ENCODE peak calls at places on chromosomes 11 and 22, in ten cellular contexts. S is AG09309; M is lung; V is dorsolateral prefrontal cortex; N is kidney epithelial cell; R is cardiac fibroblast; H is A549; Z is left ventricle myocardium inferior; E is H7; Y is CD8-positive, alpha-beta memory T cell. I is an unnamed sample.

GRCh38 chr22:19927696-19928095 is 13.9 kb upstream of the COMT start:
- DNase-seq in H (no peak), Z (no peak), Y (no peak), R (no peak), M (no peak), E (no peak), S (no peak), V (no peak), N (no peak), I (no peak)

GRCh38 chr11:33214187-33214586 is 43.0 kb upstream of the HIPK3 start:
- DNase-seq in N (no peak), R (peak; percentile 31), Z (no peak), V (no peak), S (no peak), E (no peak), M (no peak), H (no peak), Y (no peak), I (no peak)

GRCh38 chr22:25021976-25022711 is 69.6 kb downstream of the KIAA1671 start:
- DNase-seq in R (no peak), S (no peak), H (no peak), Y (no peak), M (no peak), V (no peak), E (no peak), Z (peak; percentile 44), N (no peak), I (no peak)

GRCh38 chr22:20508815-20509271 is 1.4 kb downstream of the MED15 start:
- DNase-seq in R (no peak), Z (no peak), M (no peak), H (no peak), V (no peak), Y (no peak), N (no peak), S (no peak), E (no peak), I (no peak)

GRCh38 chr22:44304354-44304753 is 8.4 kb downstream of the SHISAL1 start:
- DNase-seq in S (peak; percentile 18), Z (no peak), E (peak; percentile 64), M (no peak), V (no peak), H (no peak), N (no peak), Y (no peak), R (peak; percentile 18), I (no peak)

GRCh38 chr11:17611049-17611448 is 64.0 kb downstream of the OTOG start:
- DNase-seq in Y (no peak), E (peak; percentile 32), S (no peak), H (no peak), M (no peak), N (no peak), V (no peak), Z (no peak), R (no peak), I (no peak)

GRCh38 chr11:95821640-95822039 is 31.3 kb downstream of the CEP57 start:
- DNase-seq in E (no peak), R (peak; percentile 55), S (peak; percentile 37), N (no peak), V (no peak), M (no peak), Y (no peak), H (no peak), Z (no peak), I (no peak)

GRCh38 chr11:10792385-10793068 is 16.2 kb downstream of the EIF4G2 start:
- DNase-seq in Y (peak; percentile 79), V (peak; percentile 69), E (peak; percentile 95), Z (peak; percentile 87), N (peak; percentile 26), H (peak; percentile 86), S (no peak), R (peak; percentile 73), M (peak; percentile 92), I (no peak)

GRCh38 chr11:105269862-105270261 is 130.3 kb upstream of the CARD18 start:
- DNase-seq in Z (no peak), N (no peak), R (no peak), Y (no peak), H (no peak), M (no peak), S (no peak), V (no peak), E (no peak), I (no peak)

GRCh38 chr11:105273660-105274280 is 134.2 kb upstream of the CARD18 start:
- DNase-seq in V (no peak), N (no peak), H (no peak), Z (no peak), Y (no peak), R (no peak), S (no peak), E (no peak), M (no peak), I (no peak)

GRCh38 chr11:105265859-105266258 is 126.3 kb upstream of the CARD18 start:
- DNase-seq in M (no peak), H (no peak), S (no peak), Y (no peak), E (no peak), R (peak; percentile 68), Z (no peak), N (no peak), V (no peak), I (no peak)

GRCh38 chr11:105268404-105269062 is 129.0 kb upstream of the CARD18 start:
- DNase-seq in R (no peak), Z (no peak), Y (no peak), S (no peak), V (no peak), M (no peak), E (no peak), H (no peak), N (no peak), I (no peak)
- H3K4me3 ChIP-seq in R (no peak overlapping the region), Z (peak overlapping the region; percentile 31), Y (no peak overlapping the region), S (no peak overlapping the region), V (no peak overlapping the region), M (no peak overlapping the region), E (no peak overlapping the region), H (no peak overlapping the region), N (no peak overlapping the region), I (no peak overlapping the region)

GRCh38 chr11:75558939-75559843 is 2.9 kb upstream of the SERPINH1 start:
- DNase-seq in Y (no peak), E (peak; percentile 60), S (no peak), H (no peak), M (peak; percentile 81), Z (no peak), R (peak; percentile 70), V (no peak), N (no peak), I (no peak)
- H3K4me3 ChIP-seq in Y (no peak overlapping the region), E (no peak overlapping the region), S (peak overlapping the region; percentile 26), H (no peak overlapping the region), M (no peak overlapping the region), Z (peak overlapping the region; percentile 41), R (peak overlapping the region; percentile 18), V (no peak overlapping the region), N (no peak overlapping the region), I (no peak overlapping the region)

DNA sequence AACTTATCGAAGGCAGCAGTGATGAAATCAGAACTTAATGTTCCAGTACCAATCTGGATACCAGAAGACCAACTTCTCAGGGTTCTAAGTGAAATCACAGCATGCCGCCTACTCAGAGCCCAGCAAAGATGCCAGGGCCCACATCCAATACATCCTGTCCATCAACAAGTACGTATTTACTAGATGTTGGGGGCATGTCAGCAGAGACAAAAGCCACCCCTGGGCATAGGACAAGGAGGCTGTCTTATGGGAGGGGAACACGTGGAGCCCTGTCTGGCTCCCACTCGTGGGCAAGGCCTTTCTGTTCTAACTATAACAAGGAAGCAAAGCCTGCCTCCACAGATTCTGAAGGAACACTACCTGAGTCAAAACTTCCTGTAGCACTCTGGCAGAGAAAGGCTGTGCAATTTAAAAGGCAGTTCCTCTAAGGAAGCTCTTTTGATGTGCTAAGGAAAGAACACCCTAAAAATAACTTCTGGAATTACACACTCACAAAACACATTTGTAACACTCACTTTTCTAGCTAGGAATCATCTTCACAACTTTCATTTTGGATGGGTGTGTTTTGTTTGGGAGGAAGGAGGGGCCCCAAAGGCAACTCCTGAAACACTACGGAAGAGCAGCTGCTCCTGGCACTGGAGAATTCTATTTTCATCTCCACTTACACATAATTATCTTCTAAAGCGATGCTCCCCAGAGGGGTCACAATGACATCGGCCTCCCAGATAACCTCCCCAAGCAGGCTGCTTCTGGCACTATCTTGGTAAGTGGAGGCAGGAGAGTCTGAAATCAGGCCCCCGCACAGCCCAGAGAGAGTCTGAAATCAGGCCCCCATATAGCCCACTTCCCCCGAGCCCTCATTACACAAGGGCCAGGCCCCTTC is 14.2 kb downstream of the SMCO4 start:
- DNase-seq in M (no peak), H (no peak), Y (no peak), S (no peak), E (no peak), N (no peak), V (peak; percentile 11), Z (no peak), R (no peak), I (no peak)
- H3K4me3 ChIP-seq in M (no peak overlapping the region), H (no peak overlapping the region), Y (no peak overlapping the region), S (no peak overlapping the region), E (no peak overlapping the region), N (no peak overlapping the region), V (no peak overlapping the region), Z (peak overlapping the region; percentile 41), R (no peak overlapping the region), I (no peak overlapping the region)

GRCh38 chr22:37282385-37282677 is at the start of gene CYTH4:
- DNase-seq in V (no peak), N (no peak), S (no peak), Y (peak; percentile 68), E (peak; percentile 27), M (peak; percentile 68), H (no peak), R (peak; percentile 26), Z (peak; percentile 64), I (no peak)

GRCh38 chr22:37283393-37283937 is 1.2 kb downstream of the CYTH4 start:
- DNase-seq in V (no peak), E (peak; percentile 73), Z (no peak), R (no peak), N (no peak), S (no peak), M (no peak), Y (peak; percentile 66), H (no peak), I (no peak)

GRCh38 chr22:37285937-37286336 is 3.6 kb downstream of the CYTH4 start:
- DNase-seq in M (no peak), H (no peak), V (no peak), Y (no peak), E (no peak), N (no peak), S (no peak), R (no peak), Z (no peak), I (no peak)

GRCh38 chr22:37284807-37285355 is 2.6 kb downstream of the CYTH4 start:
- DNase-seq in Z (peak; percentile 49), S (no peak), E (peak; percentile 81), Y (peak; percentile 40), H (no peak), M (peak; percentile 67), N (no peak), R (no peak), V (peak; percentile 38), I (no peak)

DNA sequence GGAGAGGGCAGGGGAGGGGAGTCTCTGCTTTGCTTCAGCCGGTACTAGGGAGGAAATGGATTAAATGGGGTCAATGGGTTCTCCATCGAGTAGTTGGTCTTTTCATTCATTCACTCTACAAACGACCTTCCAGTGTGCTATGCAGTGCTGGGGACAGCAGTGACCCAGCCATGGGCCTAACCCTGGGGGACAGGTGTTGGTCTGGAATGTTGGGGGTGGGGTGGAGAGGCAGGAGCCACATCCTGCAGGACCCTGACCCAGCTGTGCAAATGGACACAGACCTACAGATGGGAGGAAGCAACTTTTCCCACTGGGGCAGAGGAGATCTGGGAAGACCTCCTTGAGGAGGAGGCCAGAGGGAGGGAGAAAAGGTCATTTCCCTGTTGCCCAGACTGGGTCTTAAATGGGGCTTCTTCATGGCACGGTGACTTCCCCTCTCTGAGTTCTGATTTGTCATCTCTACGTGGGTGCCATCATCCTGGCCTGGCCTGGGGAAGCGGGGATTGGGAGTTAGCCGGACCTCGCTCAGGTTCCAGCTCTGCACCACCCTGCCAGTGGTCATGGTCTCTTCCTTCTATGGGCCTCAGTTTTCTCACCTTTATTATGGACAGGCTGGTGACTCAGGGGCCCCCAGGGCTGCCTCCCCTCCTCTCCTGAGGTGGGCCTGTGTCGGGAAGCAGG is 2.0 kb downstream of the CYTH4 start:
- DNase-seq in Z (no peak), R (no peak), H (no peak), E (no peak), V (no peak), Y (no peak), S (no peak), M (no peak), N (no peak), I (no peak)
- H3K4me3 ChIP-seq in Z (peak overlapping the region; percentile 51), R (no peak overlapping the region), H (no peak overlapping the region), E (no peak overlapping the region), V (peak overlapping the region; percentile 46), Y (peak overlapping the region; percentile 89), S (no peak overlapping the region), M (no peak overlapping the region), N (no peak overlapping the region), I (no peak overlapping the region)

I was measured in epithelial cell of proximal tubule.